ENCODE peak calls at places on chromosomes 12 and 14, in ten cellular contexts. H is WTC11, N is HFF-Myc, J is astrocyte of the cerebellum, K is body of pancreas, G is nephron progenitor cell, O is GM23338, C is GM12865, L is heart right ventricle, P is osteoblast. R is an unnamed sample.

GRCh38 chr12:120474092-120474960 is 4.8 kb upstream of the SRSF9 start:
- DNase-seq in H (no peak), N (peak; percentile 53), J (no peak), K (no peak), G (no peak), O (peak; percentile 42), C (no peak), L (no peak), P (peak; percentile 93), R (no peak)

GRCh38 chr12:56763753-56764657 is 881 bp downstream of the HSD17B6 start:
- DNase-seq in H (no peak), N (peak; percentile 20), J (no peak), K (no peak), G (no peak), O (no peak), C (no peak), L (no peak), P (no peak), R (no peak)

GRCh38 chr12:55713721-55714120 is 2.1 kb upstream of the BLOC1S1 start:
- DNase-seq in H (no peak), N (no peak), J (peak; percentile 48), K (no peak), G (no peak), O (no peak), C (no peak), L (no peak), P (peak; percentile 97), R (no peak)

GRCh38 chr12:96070670-96071279 is 35.4 kb upstream of the LTA4H start:
- DNase-seq in H (peak; percentile 40), N (no peak), J (no peak), K (no peak), G (no peak), O (peak; percentile 69), C (peak; percentile 52), L (no peak), P (no peak), R (no peak)

GRCh38 chr12:100995771-100996170 is 201.2 kb downstream of the ANO4 start:
- DNase-seq in H (no peak), N (no peak), J (peak; percentile 2), K (no peak), G (no peak), O (no peak), C (peak; percentile 77), L (no peak), P (no peak), R (no peak)

GRCh38 chr12:94172031-94172430 is 23.7 kb downstream of the PLXNC1 start:
- DNase-seq in H (no peak), N (no peak), J (no peak), K (no peak), G (no peak), O (no peak), C (no peak), L (no peak), P (no peak), R (no peak)

GRCh38 chr14:105199093-105199492 is 18.0 kb upstream of the NUDT14 start:
- DNase-seq in H (no peak), N (no peak), J (no peak), K (no peak), G (no peak), O (no peak), C (no peak), L (peak; percentile 75), P (peak; percentile 98), R (no peak)

GRCh38 chr14:104451474-104451873 is 128.1 kb upstream of the C14orf180 start:
- DNase-seq in H (no peak), N (no peak), J (no peak), K (no peak), G (no peak), O (no peak), C (no peak), L (no peak), P (no peak), R (no peak)

GRCh38 chr12:130611026-130611905 is 104.8 kb downstream of the RIMBP2 start:
- DNase-seq in H (no peak), N (no peak), J (no peak), K (no peak), G (no peak), O (no peak), C (no peak), L (no peak), P (no peak), R (no peak)

GRCh38 chr14:89858084-89858483 is 96.4 kb downstream of the EFCAB11 start:
- DNase-seq in H (no peak), N (no peak), J (no peak), K (no peak), G (no peak), O (no peak), C (no peak), L (no peak), P (no peak), R (no peak)

GRCh38 chr14:104435147-104436046 is 144.2 kb upstream of the C14orf180 start:
- DNase-seq in H (peak; percentile 8), N (no peak), J (no peak), K (no peak), G (no peak), O (no peak), C (no peak), L (no peak), P (peak; percentile 87), R (no peak)

GRCh38 chr12:11746024-11746771 is 96.7 kb downstream of the ETV6 start:
- DNase-seq in H (no peak), N (no peak), J (no peak), K (no peak), G (no peak), O (no peak), C (peak; percentile 88), L (no peak), P (peak; percentile 22), R (no peak)

GRCh38 chr12:50246873-50247612 is 36.3 kb downstream of the LIMA1 start:
- DNase-seq in H (no peak), N (peak; percentile 98), J (peak; percentile 78), K (peak; percentile 58), G (no peak), O (no peak), C (peak; percentile 75), L (peak; percentile 86), P (peak; percentile 85), R (no peak)

GRCh38 chr12:98939350-98939749 is 294.3 kb downstream of the APAF1 start:
- DNase-seq in H (peak; percentile 28), N (peak; percentile 2), J (peak; percentile 70), K (no peak), G (peak; percentile 5), O (peak; percentile 75), C (peak; percentile 6), L (no peak), P (no peak), R (peak; percentile 33)

GRCh38 chr12:107748472-107748871 is 12.5 kb downstream of the PRDM4 start:
- DNase-seq in H (no peak), N (peak; percentile 45), J (peak; percentile 18), K (no peak), G (no peak), O (no peak), C (no peak), L (no peak), P (peak; percentile 72), R (no peak)
- TF ChIP-seq CTCF in H (no peak), N (no peak), J (no peak), K (no peak), G (no peak), O (no peak), C (no peak), L (no peak), P (no peak), R (no peak)

GRCh38 chr12:117576053-117576452 is 214.6 kb upstream of the NOS1 start:
- DNase-seq in H (no peak), N (no peak), J (no peak), K (no peak), G (no peak), O (no peak), C (no peak), L (no peak), P (no peak), R (no peak)
- TF ChIP-seq CTCF in H (no peak), N (no peak), J (no peak), K (no peak), G (no peak), O (no peak), C (no peak), L (no peak), P (no peak), R (no peak)

GRCh38 chr12:80607361-80608135 is 99.9 kb upstream of the MYF6 start:
- DNase-seq in H (no peak), N (no peak), J (no peak), K (no peak), G (no peak), O (peak; percentile 33), C (no peak), L (no peak), P (no peak), R (no peak)
- TF ChIP-seq CTCF in H (peak; percentile 17), N (no peak), J (no peak), K (no peak), G (peak; percentile 26), O (peak; percentile 34), C (no peak), L (no peak), P (peak; percentile 20), R (peak; percentile 31)

DNA sequence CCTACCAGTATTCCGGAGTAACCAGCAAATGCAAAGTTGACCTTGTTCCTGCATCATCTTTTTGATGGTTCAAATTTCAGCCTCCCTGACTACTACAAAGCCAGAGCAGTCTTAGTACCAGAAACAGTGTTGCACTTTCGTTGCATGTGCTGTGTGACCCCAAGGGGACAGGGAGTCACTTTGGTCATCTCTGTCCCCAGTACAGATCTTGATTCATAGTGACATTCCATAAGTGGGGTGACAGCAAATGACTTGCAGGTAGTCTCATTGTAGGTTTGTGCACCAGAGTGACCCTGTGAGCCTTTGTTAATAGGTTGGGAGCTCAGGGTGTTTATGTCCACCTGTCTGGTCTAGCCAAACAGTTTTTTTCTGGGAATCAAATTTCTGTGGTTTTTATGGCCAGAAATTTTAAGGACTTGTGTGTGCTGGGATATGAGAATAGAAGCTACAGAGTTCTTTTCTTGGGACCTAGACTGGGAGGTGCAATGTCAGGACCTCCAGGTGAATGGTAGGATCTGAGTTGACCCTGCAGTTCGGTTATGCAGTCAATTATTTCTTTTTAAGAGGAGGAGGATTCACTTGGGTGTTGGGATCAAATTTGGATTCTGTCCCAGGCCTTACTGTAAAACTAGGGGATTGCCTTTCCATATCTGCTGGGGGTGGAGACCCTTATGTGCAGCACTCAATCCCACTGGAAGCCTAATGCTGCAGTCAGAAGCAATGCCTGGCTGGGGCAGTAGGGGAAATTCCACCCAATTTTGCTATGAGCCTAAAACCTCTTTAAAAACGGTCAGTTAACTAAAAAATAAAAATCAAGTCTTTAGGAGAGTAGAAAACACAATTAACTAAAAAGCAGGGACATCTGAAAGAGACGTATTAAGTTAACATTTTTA is 10.1 kb downstream of the EIF5 start:
- DNase-seq in H (no peak), N (no peak), J (no peak), K (no peak), G (no peak), O (no peak), C (no peak), L (no peak), P (no peak), R (no peak)
- TF ChIP-seq CTCF in H (no peak), N (no peak), J (no peak), K (no peak), G (no peak), O (no peak), C (no peak), L (no peak), P (no peak), R (no peak)